ENCODE peak calls at places on chromosome X, in four cellular contexts. T is stimulated activated CD4-positive, alpha-beta T cell treated with anti-CD3 and anti-CD28 coated beads, Interleukin-15, amount 100 ng/mL, for 24 hours; Z is T-helper 17 cell; J is activated gamma-delta T cell treated with anti-CD3 and anti-CD28 coated beads, Interleukin-2, amount 50 U/mL, for 16 hours. L is an unnamed sample.

GRCh38 chrX:120235284-120235683 is 15.3 kb upstream of the ZBTB33 start:
- DNase-seq in T (no peak), Z (no peak), J (no peak), L (no peak)

GRCh38 chrX:16745102-16745501 is 25.7 kb downstream of the SYAP1 start:
- DNase-seq in T (no peak), Z (no peak), J (no peak), L (no peak)

GRCh38 chrX:130523460-130524394 is 121.9 kb downstream of the RBMX2 start:
- DNase-seq in T (peak), Z (no peak), J (no peak), L (no peak)

GRCh38 chrX:7108995-7109634 is 38.4 kb upstream of the STS start:
- DNase-seq in T (no peak), Z (no peak), J (no peak), L (no peak)

GRCh38 chrX:65985922-65986588 is 53.8 kb downstream of the VSIG4 start:
- DNase-seq in T (peak), Z (no peak), J (peak), L (peak)

GRCh38 chrX:46953137-46953527 is 40.9 kb downstream of the JADE3 start:
- DNase-seq in T (no peak), Z (no peak), J (no peak), L (no peak)

GRCh38 chrX:120316587-120317283 is 5.5 kb upstream of the TMEM255A start:
- DNase-seq in T (no peak), Z (no peak), J (no peak), L (no peak)

GRCh38 chrX:54238588-54238987 is 55.5 kb upstream of the FAM120C start:
- DNase-seq in T (no peak), Z (no peak), J (no peak), L (no peak)

GRCh38 chrX:148310402-148311200 is 189.8 kb upstream of the AFF2 start:
- DNase-seq in T (peak), Z (peak), J (peak), L (peak)

GRCh38 chrX:151825927-151826471 is 86.7 kb upstream of the MAGEA4 start:
- DNase-seq in T (no peak), Z (no peak), J (no peak), L (no peak)

GRCh38 chrX:51874123-51874522 is 19.3 kb upstream of the MAGED1 start:
- DNase-seq in T (no peak), Z (no peak), J (no peak), L (no peak)